ENCODE peak calls at places on chromosome 20, in five cellular contexts. W, T, Q, J and D are unnamed samples.

GRCh38 chr20:10547276-10548114 is 112.4 kb downstream of the SLX4IP start:
- DNase-seq in W (no peak), Q (no peak), J (no peak), T (no peak), D (no peak)

GRCh38 chr20:6490849-6491248 is 276.6 kb upstream of the BMP2 start:
- DNase-seq in T (no peak), Q (no peak), W (no peak), J (no peak), D (no peak)

GRCh38 chr20:59047938-59048680 is 5.5 kb upstream of the PRELID3B start:
- DNase-seq in W (no peak), Q (no peak), J (no peak), T (no peak), D (no peak)

GRCh38 chr20:815226-815625 is 18.3 kb upstream of the FAM110A start:
- DNase-seq in Q (no peak), T (peak; percentile 2), W (peak; percentile 76), J (no peak), D (no peak)

GRCh38 chr20:19758888-19759331 is 852 bp downstream of the RIN2 start:
- DNase-seq in W (peak; percentile 96), J (peak; percentile 59), Q (no peak), T (no peak), D (peak; percentile 18)

GRCh38 chr20:64079273-64080012 is at the start of gene RGS19:
- DNase-seq in Q (peak; percentile 76), T (peak; percentile 97), J (peak; percentile 51), W (peak; percentile 94), D (peak; percentile 95)

GRCh38 chr20:64156136-64156885 is 7.9 kb upstream of the MYT1 start:
- DNase-seq in Q (no peak), T (no peak), W (no peak), J (no peak), D (no peak)

GRCh38 chr20:51695574-51696303 is 72.5 kb downstream of the ATP9A start:
- DNase-seq in T (no peak), Q (no peak), W (no peak), J (no peak), D (no peak)

GRCh38 chr20:23881371-23881770 is 1.8 kb upstream of the CST5 start:
- DNase-seq in W (no peak), J (no peak), T (no peak), Q (no peak), D (no peak)

GRCh38 chr20:8370774-8371173 is 238.7 kb downstream of the PLCB1 start:
- DNase-seq in Q (no peak), T (no peak), W (no peak), J (no peak), D (no peak)

GRCh38 chr20:16821211-16822089 is 73.3 kb downstream of the OTOR start:
- DNase-seq in J (no peak), Q (peak; percentile 36), W (no peak), T (peak; percentile 38), D (peak; percentile 35)

GRCh38 chr20:58536289-58536688 is 21.1 kb upstream of the APCDD1L start:
- DNase-seq in J (no peak), W (peak; percentile 13), Q (no peak), T (no peak), D (no peak)

GRCh38 chr20:14064333-14064732 is 69.0 kb downstream of the MACROD2 start:
- DNase-seq in T (no peak), Q (peak; percentile 38), J (no peak), W (no peak), D (no peak)

GRCh38 chr20:61815176-61815575 is 250.5 kb downstream of the TAF4 start:
- DNase-seq in T (no peak), W (no peak), Q (no peak), J (no peak), D (no peak)

GRCh38 chr20:56843817-56844216 is 214.7 kb downstream of the TFAP2C start:
- DNase-seq in Q (no peak), J (no peak), W (no peak), T (no peak), D (no peak)

GRCh38 chr20:21228511-21228910 is 74.6 kb upstream of the XRN2 start:
- DNase-seq in T (peak; percentile 51), W (peak; percentile 63), Q (no peak), J (no peak), D (peak; percentile 48)
- TF ChIP-seq CTCF in T (no peak), W (no peak), Q (no peak), J (no peak), D (no peak)

GRCh38 chr20:46188866-46189265 is 70.8 kb downstream of the CD40 start:
- DNase-seq in Q (no peak), W (no peak), J (no peak), T (no peak), D (no peak)
- TF ChIP-seq CTCF in Q (no peak), W (no peak), J (no peak), T (no peak), D (no peak)

GRCh38 chr20:18380908-18381529 is 85.8 kb downstream of the DZANK1 start:
- DNase-seq in W (no peak), J (no peak), Q (no peak), T (no peak), D (no peak)
- TF ChIP-seq CTCF in W (no peak), J (peak; percentile 28), Q (peak; percentile 13), T (no peak), D (peak; percentile 12)

GRCh38 chr20:12111431-12112088 is 193.9 kb downstream of the BTBD3 start:
- DNase-seq in W (no peak), T (no peak), J (no peak), Q (peak; percentile 17), D (no peak)

GRCh38 chr20:12110711-12111110 is 193.0 kb downstream of the BTBD3 start:
- DNase-seq in W (no peak), T (no peak), J (no peak), Q (peak; percentile 90), D (no peak)

GRCh38 chr20:12113075-12113467 is 195.4 kb downstream of the BTBD3 start:
- DNase-seq in T (no peak), Q (no peak), W (no peak), J (no peak), D (no peak)

GRCh38 chr20:12112665-12113064 is 195.0 kb downstream of the BTBD3 start:
- DNase-seq in T (no peak), Q (no peak), W (no peak), J (no peak), D (no peak)

DNA sequence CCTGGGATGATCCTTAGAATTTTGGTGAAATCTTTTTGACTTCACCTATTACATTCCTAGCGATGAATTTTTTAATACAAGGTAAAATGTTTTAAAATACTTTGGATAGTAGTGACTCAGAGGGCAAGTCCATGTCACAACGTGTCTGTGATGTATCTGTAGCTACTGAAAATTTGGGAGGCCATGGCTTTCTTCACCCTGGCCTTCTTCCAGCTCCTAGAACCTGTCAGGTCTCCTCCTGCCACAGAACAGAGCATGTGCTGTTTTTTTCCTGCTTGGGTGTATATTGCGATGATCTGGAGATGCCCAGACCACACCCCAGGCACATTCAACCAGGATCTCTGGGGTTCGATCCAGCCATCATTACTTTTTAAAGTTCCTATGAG is 194.4 kb downstream of the BTBD3 start:
- DNase-seq in Q (no peak), J (no peak), W (no peak), T (no peak), D (no peak)
- TF ChIP-seq CTCF in Q (no peak), J (no peak), W (no peak), T (no peak), D (no peak)

DNA sequence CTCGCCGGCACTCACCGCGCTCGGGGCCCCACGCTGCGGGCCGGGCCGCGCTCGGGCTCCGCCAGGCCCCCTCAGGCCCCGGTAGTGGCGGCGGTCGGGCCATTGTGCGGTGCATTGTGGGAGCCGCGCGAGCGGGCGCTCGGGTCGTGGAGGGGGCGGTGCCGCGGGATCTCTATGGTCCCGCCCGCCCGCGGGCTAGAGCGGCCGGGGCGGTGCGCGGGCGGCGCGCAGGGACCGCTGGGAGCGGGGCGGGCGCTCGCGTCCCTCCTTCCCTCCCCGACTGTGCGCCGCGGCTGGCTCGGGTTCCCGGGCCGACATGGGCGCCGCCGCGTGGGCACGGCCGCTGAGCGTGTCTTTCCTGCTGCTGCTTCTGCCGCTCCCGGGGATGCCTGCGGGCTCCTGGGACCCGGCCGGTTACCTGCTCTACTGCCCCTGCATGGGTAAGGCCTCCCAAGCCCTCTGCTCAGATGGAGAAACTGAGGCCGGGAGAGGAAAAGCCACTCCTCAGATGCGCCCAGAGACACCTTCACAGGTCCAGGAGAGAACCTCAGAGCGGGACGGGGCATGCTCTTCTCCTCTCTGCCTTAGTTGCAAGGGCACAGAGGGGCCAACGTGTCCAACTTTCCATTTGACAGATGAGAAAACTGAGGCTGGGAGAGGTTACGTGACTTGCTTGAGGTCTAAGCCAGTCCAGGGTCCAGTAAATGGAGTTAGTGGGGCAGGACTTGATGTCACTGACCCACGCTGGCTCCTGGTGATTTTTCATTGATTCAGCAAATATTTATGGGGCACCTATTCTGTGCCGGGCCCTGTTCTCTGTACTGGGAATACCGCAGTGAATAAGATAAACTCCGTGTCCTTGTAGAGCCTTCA is at the start of the genes PLAGL2 and POFUT1:
- DNase-seq in W (peak; percentile 96), J (peak; percentile 90), T (peak; percentile 100), Q (peak; percentile 87), D (peak; percentile 100)
- TF ChIP-seq CTCF in W (no peak), J (peak; percentile 45), T (peak; percentile 14), Q (peak; percentile 17), D (peak; percentile 41)

GRCh38 chr20:50308513-50309279 is 118.1 kb downstream of the CEBPB start:
- DNase-seq in T (no peak), Q (no peak), W (peak; percentile 98), J (no peak), D (no peak)
- TF ChIP-seq CTCF in T (no peak), Q (no peak), W (no peak), J (no peak), D (no peak)

DNA sequence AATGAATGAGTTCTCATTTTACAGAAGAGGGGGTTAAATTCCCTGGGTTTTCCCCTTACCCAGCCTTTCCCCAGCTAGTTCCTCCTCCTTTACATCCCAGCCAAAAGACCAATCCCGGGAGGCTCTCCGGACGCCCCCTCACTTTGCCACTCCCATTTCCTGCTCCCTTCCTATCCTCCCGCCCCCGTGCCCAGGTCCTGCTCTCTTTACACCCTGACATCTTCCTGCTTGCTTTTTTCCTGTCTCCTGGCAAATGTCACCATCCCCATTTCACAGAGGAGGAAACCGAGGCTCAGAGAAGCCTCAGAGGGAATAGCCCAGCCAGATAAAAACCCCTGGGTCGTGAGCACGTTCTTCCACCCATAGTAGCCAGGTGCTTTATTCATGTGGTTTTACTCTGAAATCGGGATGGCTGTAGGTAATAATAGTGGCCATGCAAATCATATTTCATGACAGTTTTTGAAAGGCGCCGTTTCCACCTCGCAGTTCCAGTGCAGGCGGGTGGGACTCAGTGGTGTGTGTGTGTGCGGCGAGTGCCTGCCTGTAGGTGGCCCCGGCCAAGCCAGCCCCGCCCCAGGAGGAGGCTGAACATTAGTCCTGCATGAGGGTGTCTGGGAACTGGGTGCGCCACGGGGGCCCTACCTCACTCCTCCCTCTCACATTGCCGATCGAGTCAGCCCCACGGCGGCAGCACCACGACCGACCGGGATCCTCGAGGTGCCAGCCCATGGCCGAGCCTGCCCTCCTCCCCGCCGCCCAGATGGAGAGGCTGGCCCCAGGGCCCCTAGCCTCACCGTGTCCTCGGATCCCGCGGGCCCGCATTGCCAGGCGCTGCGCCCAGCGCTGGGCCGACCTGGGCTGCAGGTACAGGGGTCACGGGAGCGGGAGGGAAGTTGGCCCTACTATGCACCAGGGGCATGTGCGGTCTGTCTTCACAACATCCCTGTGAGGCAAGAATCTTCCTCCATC is at the start of gene ARHGAP40:
- DNase-seq in W (no peak), J (no peak), Q (peak; percentile 27), T (peak; percentile 69), D (peak; percentile 56)
- TF ChIP-seq CTCF in W (no peak), J (peak; percentile 38), Q (peak; percentile 32), T (no peak), D (no peak)